ENCODE peak calls at places on chromosomes 12 and 14, in six cellular contexts. F, P, D, E, G and I are unnamed samples.

GRCh38 chr12:86551146-86551571 is 295.0 kb upstream of the MGAT4C start:
- DNase-seq in D (peak), P (no peak), E (no peak), G (no peak), F (peak), I (no peak)

GRCh38 chr12:50402270-50403000 is 1.8 kb downstream of the LARP4 start:
- DNase-seq in F (no peak), E (no peak), D (no peak), P (no peak), G (no peak), I (no peak)

GRCh38 chr14:93797536-93797935 is 9.3 kb upstream of the PRIMA1 start:
- DNase-seq in F (no peak), P (no peak), E (no peak), G (no peak), D (no peak), I (no peak)

GRCh38 chr14:26199599-26200370 is 398.0 kb downstream of the NOVA1 start:
- DNase-seq in D (peak), G (no peak), P (no peak), E (no peak), F (no peak), I (no peak)

GRCh38 chr14:34098045-34098984 is 147.4 kb upstream of the EGLN3 start:
- DNase-seq in F (no peak), G (peak), P (no peak), D (peak), E (no peak), I (no peak)

GRCh38 chr14:61750708-61751474 is 11.3 kb upstream of the SNAPC1 start:
- DNase-seq in D (peak), G (peak), E (peak), P (peak), F (peak), I (peak)

GRCh38 chr12:72295744-72296143 is 23.6 kb downstream of the TRHDE start:
- DNase-seq in F (no peak), D (no peak), E (no peak), P (no peak), G (no peak), I (no peak)

GRCh38 chr12:25894759-25895158 is 63.7 kb upstream of the RASSF8 start:
- DNase-seq in E (no peak), P (no peak), D (no peak), F (no peak), G (no peak), I (no peak)

GRCh38 chr14:64109821-64110554 is 184.2 kb downstream of the ESR2 start:
- DNase-seq in G (no peak), F (no peak), D (peak), P (no peak), E (no peak), I (no peak)

GRCh38 chr12:124390442-124391116 is 95.7 kb downstream of the RFLNA start:
- DNase-seq in E (no peak), P (no peak), D (peak), G (no peak), F (no peak), I (no peak)

GRCh38 chr14:61690039-61690438 is 5.3 kb upstream of the HIF1A start:
- DNase-seq in E (no peak), G (no peak), P (no peak), F (no peak), D (no peak), I (no peak)

GRCh38 chr14:97276573-97276972 is 479.4 kb downstream of the VRK1 start:
- DNase-seq in E (no peak), G (no peak), F (no peak), D (no peak), P (no peak), I (peak)

GRCh38 chr14:67265131-67265530 is 23.9 kb downstream of the PALS1 start:
- DNase-seq in F (no peak), P (no peak), D (peak), G (no peak), E (no peak), I (no peak)